ENCODE peak calls at places on chromosomes 5 and 9, in eight cellular contexts. S, V, B, T, Y, J, X and L are unnamed samples.

GRCh38 chr5:13909271-13909670 is 35.2 kb downstream of the DNAH5 start:
- DNase-seq in B (no peak), T (no peak), J (no peak), V (no peak), S (no peak), X (no peak), Y (no peak), L (no peak)

GRCh38 chr5:105954341-105954740 is 1716.4 kb downstream of the EFNA5 start:
- DNase-seq in S (no peak), T (peak), Y (no peak), V (no peak), B (no peak), X (no peak), J (no peak), L (no peak)

GRCh38 chr9:108742191-108742590 is 113.6 kb downstream of the ACTL7B start:
- DNase-seq in J (no peak), X (no peak), V (no peak), Y (no peak), B (no peak), S (no peak), T (no peak), L (no peak)

GRCh38 chr5:74617203-74617602 is 23.3 kb downstream of the ENC1 start:
- DNase-seq in X (no peak), B (no peak), J (no peak), Y (no peak), S (no peak), V (no peak), T (no peak), L (no peak)

GRCh38 chr5:172559004-172559932 is 81.8 kb upstream of the NEURL1B start:
- DNase-seq in J (no peak), B (no peak), T (peak), Y (peak), S (no peak), X (no peak), V (no peak), L (peak)

GRCh38 chr9:125413579-125413978 is 152.0 kb downstream of the GAPVD1 start:
- DNase-seq in J (no peak), T (no peak), S (no peak), X (no peak), V (no peak), Y (no peak), B (no peak), L (no peak)

GRCh38 chr5:135203593-135204036 is 169.6 kb upstream of the PITX1 start:
- DNase-seq in J (peak), V (no peak), B (no peak), T (no peak), Y (no peak), S (peak), X (no peak), L (no peak)

GRCh38 chr9:2872307-2872940 is 28.5 kb upstream of the PUM3 start:
- DNase-seq in X (no peak), B (no peak), T (no peak), V (no peak), S (peak), J (peak), Y (peak), L (peak)

GRCh38 chr9:105447814-105448812 is at the start of gene FSD1L:
- DNase-seq in S (peak), B (peak), J (peak), T (peak), Y (peak), X (peak), V (peak), L (peak)

GRCh38 chr5:40615586-40616193 is 64.0 kb upstream of the PTGER4 start:
- DNase-seq in J (no peak), Y (no peak), X (no peak), S (no peak), B (no peak), T (no peak), V (peak), L (no peak)

GRCh38 chr5:150254363-150255154 is 35.0 kb downstream of the CAMK2A start:
- DNase-seq in J (no peak), Y (no peak), B (no peak), S (no peak), X (no peak), T (no peak), V (no peak), L (no peak)

GRCh38 chr5:86596476-86596875 is 21.3 kb upstream of the COX7C start:
- DNase-seq in J (no peak), B (no peak), Y (no peak), V (no peak), X (no peak), T (no peak), S (no peak), L (no peak)

GRCh38 chr5:3605298-3606010 is 9.8 kb downstream of the IRX1 start:
- DNase-seq in T (no peak), J (no peak), S (no peak), B (no peak), V (no peak), Y (no peak), X (no peak), L (no peak)

GRCh38 chr5:136631176-136631575 is 265.8 kb upstream of the TRPC7 start:
- DNase-seq in J (no peak), Y (no peak), S (no peak), B (no peak), T (peak), V (no peak), X (no peak), L (no peak)

GRCh38 chr5:115329475-115329874 is 33.0 kb upstream of the CCDC112 start:
- DNase-seq in S (no peak), X (no peak), B (peak), Y (no peak), T (no peak), J (peak), V (peak), L (no peak)

GRCh38 chr9:116506685-116507084 is 180.4 kb upstream of the TRIM32 start:
- DNase-seq in T (no peak), V (no peak), J (no peak), B (no peak), X (no peak), S (no peak), Y (no peak), L (no peak)

GRCh38 chr5:174571662-174572397 is 152.6 kb upstream of the MSX2 start:
- DNase-seq in J (no peak), S (no peak), B (peak), V (no peak), T (peak), Y (peak), X (no peak), L (peak)

GRCh38 chr5:31889131-31889561 is 250.2 kb downstream of the PDZD2 start:
- DNase-seq in V (no peak), J (no peak), S (peak), B (no peak), T (no peak), Y (no peak), X (no peak), L (no peak)

GRCh38 chr5:29930316-29930715 is 1263.2 kb upstream of the CDH6 start:
- DNase-seq in V (no peak), X (no peak), T (no peak), B (no peak), J (no peak), Y (no peak), S (no peak), L (no peak)

GRCh38 chr5:172479034-172479783 is 24.9 kb upstream of the SH3PXD2B start:
- DNase-seq in S (peak), T (peak), Y (peak), B (peak), J (peak), X (peak), V (peak), L (peak)

GRCh38 chr9:26870292-26870691 is 22.3 kb downstream of the CAAP1 start:
- DNase-seq in V (no peak), X (no peak), Y (no peak), T (no peak), J (no peak), B (no peak), S (no peak), L (no peak)

GRCh38 chr9:105994970-105995369 is 300.6 kb downstream of the TMEM38B start:
- DNase-seq in S (no peak), B (no peak), Y (no peak), X (no peak), V (no peak), J (no peak), T (peak), L (no peak)

GRCh38 chr9:22158983-22159382 is 149.9 kb upstream of the CDKN2B start:
- DNase-seq in B (no peak), J (no peak), T (no peak), V (peak), S (no peak), Y (peak), X (no peak), L (peak)